ENCODE peak calls at places on chromosomes 2 and 18, in seven cellular contexts. One of them, this sample, is unnamed. For H3K27me3, the result is how much of the 10 kb centered on the place peaks cover.

GRCh38 chr2:227004482-227004881 is 159.5 kb downstream of the COL4A4 start:
- DNase-seq in hepatocyte: no peak
- DNase-seq in neural progenitor cell: no peak
- DNase-seq in PC-9: no peak
- DNase-seq in upper lobe of right lung: no peak
- DNase-seq in lower lobe of right lung: no peak
- DNase-seq in uterus: no peak
- DNase-seq in this sample: no peak

GRCh38 chr2:98477036-98477435 is 32.4 kb downstream of the INPP4A start:
- DNase-seq in lower lobe of right lung: no peak
- DNase-seq in uterus: no peak
- DNase-seq in hepatocyte: no peak
- DNase-seq in upper lobe of right lung: no peak
- DNase-seq in neural progenitor cell: no peak
- DNase-seq in PC-9: no peak
- DNase-seq in this sample: no peak

GRCh38 chr2:105344704-105345345 is 7.5 kb downstream of the C2orf49 start:
- DNase-seq in upper lobe of right lung: no peak
- DNase-seq in PC-9: peak
- DNase-seq in hepatocyte: peak
- DNase-seq in lower lobe of right lung: no peak
- DNase-seq in neural progenitor cell: peak
- DNase-seq in uterus: no peak
- DNase-seq in this sample: no peak

GRCh38 chr2:122144884-122145283 is 389.4 kb downstream of the TSN start:
- DNase-seq in hepatocyte: no peak
- DNase-seq in uterus: no peak
- DNase-seq in upper lobe of right lung: no peak
- DNase-seq in PC-9: no peak
- DNase-seq in lower lobe of right lung: no peak
- DNase-seq in neural progenitor cell: no peak
- DNase-seq in this sample: no peak

GRCh38 chr2:130381145-130381544 is 25.3 kb downstream of the PTPN18 start:
- DNase-seq in uterus: no peak
- DNase-seq in PC-9: no peak
- DNase-seq in upper lobe of right lung: no peak
- DNase-seq in lower lobe of right lung: no peak
- DNase-seq in neural progenitor cell: no peak
- DNase-seq in hepatocyte: no peak
- DNase-seq in this sample: no peak

GRCh38 chr2:235129856-235130255 is 178.0 kb downstream of the SH3BP4 start:
- DNase-seq in uterus: no peak
- DNase-seq in neural progenitor cell: no peak
- DNase-seq in hepatocyte: no peak
- DNase-seq in upper lobe of right lung: no peak
- DNase-seq in PC-9: no peak
- DNase-seq in lower lobe of right lung: no peak
- DNase-seq in this sample: no peak

GRCh38 chr2:239267411-239267941 is 133.3 kb downstream of the HDAC4 start:
- DNase-seq in neural progenitor cell: peak
- DNase-seq in hepatocyte: no peak
- DNase-seq in upper lobe of right lung: peak
- DNase-seq in PC-9: peak
- DNase-seq in uterus: peak
- DNase-seq in lower lobe of right lung: peak
- DNase-seq in this sample: peak

GRCh38 chr2:219041252-219041651 is at the start of gene CFAP65:
- DNase-seq in uterus: no peak
- DNase-seq in neural progenitor cell: peak
- DNase-seq in lower lobe of right lung: no peak
- DNase-seq in PC-9: no peak
- DNase-seq in upper lobe of right lung: no peak
- DNase-seq in hepatocyte: peak
- DNase-seq in this sample: no peak

GRCh38 chr2:70201831-70202230 is 11.0 kb upstream of the C2orf42 start:
- DNase-seq in hepatocyte: no peak
- DNase-seq in PC-9: no peak
- DNase-seq in lower lobe of right lung: no peak
- DNase-seq in upper lobe of right lung: no peak
- DNase-seq in neural progenitor cell: no peak
- DNase-seq in uterus: no peak
- DNase-seq in this sample: no peak

GRCh38 chr18:62329676-62330454 is 4.8 kb downstream of the TNFRSF11A start:
- DNase-seq in upper lobe of right lung: no peak
- DNase-seq in hepatocyte: peak
- DNase-seq in lower lobe of right lung: no peak
- DNase-seq in PC-9: no peak
- DNase-seq in neural progenitor cell: no peak
- DNase-seq in uterus: no peak
- DNase-seq in this sample: peak

GRCh38 chr2:218008060-218009040 is 5.6 kb upstream of the TNS1 start:
- DNase-seq in PC-9: no peak
- DNase-seq in lower lobe of right lung: no peak
- DNase-seq in uterus: no peak
- DNase-seq in hepatocyte: no peak
- DNase-seq in neural progenitor cell: no peak
- DNase-seq in upper lobe of right lung: no peak
- DNase-seq in this sample: no peak

GRCh38 chr2:130869441-130870160 is 32.9 kb downstream of the ARHGEF4 start:
- DNase-seq in PC-9: no peak
- DNase-seq in upper lobe of right lung: no peak
- DNase-seq in lower lobe of right lung: no peak
- DNase-seq in hepatocyte: no peak
- DNase-seq in uterus: no peak
- DNase-seq in neural progenitor cell: no peak
- DNase-seq in this sample: no peak

GRCh38 chr2:227759411-227760113 is 13.9 kb downstream of the SCYGR8 start:
- DNase-seq in upper lobe of right lung: no peak
- DNase-seq in PC-9: no peak
- DNase-seq in uterus: no peak
- DNase-seq in neural progenitor cell: peak
- DNase-seq in hepatocyte: no peak
- DNase-seq in lower lobe of right lung: no peak
- DNase-seq in this sample: no peak

GRCh38 chr2:229713371-229714079 is 830 bp downstream of the DNER start:
- DNase-seq in uterus: no peak
- DNase-seq in lower lobe of right lung: no peak
- DNase-seq in upper lobe of right lung: no peak
- DNase-seq in hepatocyte: peak
- DNase-seq in neural progenitor cell: peak
- DNase-seq in PC-9: no peak
- DNase-seq in this sample: no peak

GRCh38 chr2:233852056-233852455 is 2.3 kb downstream of the HJURP start:
- DNase-seq in upper lobe of right lung: no peak
- DNase-seq in uterus: no peak
- DNase-seq in hepatocyte: no peak
- DNase-seq in neural progenitor cell: no peak
- DNase-seq in PC-9: no peak
- DNase-seq in lower lobe of right lung: no peak
- DNase-seq in this sample: no peak

GRCh38 chr2:227761734-227762476 is 16.2 kb downstream of the SCYGR8 start:
- DNase-seq in upper lobe of right lung: no peak
- DNase-seq in neural progenitor cell: no peak
- DNase-seq in lower lobe of right lung: no peak
- DNase-seq in uterus: no peak
- DNase-seq in PC-9: no peak
- DNase-seq in hepatocyte: peak
- DNase-seq in this sample: peak

GRCh38 chr2:234495076-234495800 is 1.6 kb downstream of the ARL4C start:
- DNase-seq in uterus: no peak
- DNase-seq in hepatocyte: peak
- DNase-seq in neural progenitor cell: peak
- DNase-seq in PC-9: no peak
- DNase-seq in lower lobe of right lung: no peak
- DNase-seq in upper lobe of right lung: no peak
- DNase-seq in this sample: no peak

GRCh38 chr2:217970206-217970605 is 32.6 kb downstream of the TNS1 start:
- DNase-seq in hepatocyte: no peak
- DNase-seq in uterus: no peak
- DNase-seq in PC-9: no peak
- DNase-seq in neural progenitor cell: no peak
- DNase-seq in lower lobe of right lung: no peak
- DNase-seq in upper lobe of right lung: no peak
- DNase-seq in this sample: no peak

GRCh38 chr2:46657042-46657504 is 177.7 kb downstream of the TMEM247 start:
- DNase-seq in hepatocyte: peak
- DNase-seq in neural progenitor cell: peak
- DNase-seq in upper lobe of right lung: no peak
- DNase-seq in PC-9: no peak
- DNase-seq in uterus: peak
- DNase-seq in lower lobe of right lung: no peak
- DNase-seq in this sample: no peak

GRCh38 chr18:5543854-5544389 is at the start of gene EPB41L3:
- DNase-seq in uterus: peak
- DNase-seq in lower lobe of right lung: peak
- DNase-seq in hepatocyte: peak
- DNase-seq in upper lobe of right lung: peak
- DNase-seq in neural progenitor cell: peak
- DNase-seq in PC-9: no peak
- DNase-seq in this sample: no peak

GRCh38 chr2:2931676-2932075 is 445.9 kb downstream of the EIPR1 start:
- DNase-seq in hepatocyte: no peak
- DNase-seq in neural progenitor cell: no peak
- DNase-seq in uterus: no peak
- DNase-seq in PC-9: no peak
- DNase-seq in upper lobe of right lung: no peak
- DNase-seq in lower lobe of right lung: no peak
- DNase-seq in this sample: no peak

GRCh38 chr18:69399253-69399652 is 1.4 kb upstream of the DOK6 start:
- DNase-seq in neural progenitor cell: peak
- DNase-seq in PC-9: no peak
- DNase-seq in upper lobe of right lung: no peak
- DNase-seq in lower lobe of right lung: no peak
- DNase-seq in uterus: no peak
- DNase-seq in hepatocyte: no peak
- DNase-seq in this sample: no peak

GRCh38 chr2:128690431-128690830 is 371.8 kb upstream of the HS6ST1 start:
- DNase-seq in upper lobe of right lung: no peak
- DNase-seq in neural progenitor cell: no peak
- DNase-seq in uterus: no peak
- DNase-seq in lower lobe of right lung: no peak
- DNase-seq in hepatocyte: no peak
- DNase-seq in PC-9: no peak
- DNase-seq in this sample: no peak

DNA sequence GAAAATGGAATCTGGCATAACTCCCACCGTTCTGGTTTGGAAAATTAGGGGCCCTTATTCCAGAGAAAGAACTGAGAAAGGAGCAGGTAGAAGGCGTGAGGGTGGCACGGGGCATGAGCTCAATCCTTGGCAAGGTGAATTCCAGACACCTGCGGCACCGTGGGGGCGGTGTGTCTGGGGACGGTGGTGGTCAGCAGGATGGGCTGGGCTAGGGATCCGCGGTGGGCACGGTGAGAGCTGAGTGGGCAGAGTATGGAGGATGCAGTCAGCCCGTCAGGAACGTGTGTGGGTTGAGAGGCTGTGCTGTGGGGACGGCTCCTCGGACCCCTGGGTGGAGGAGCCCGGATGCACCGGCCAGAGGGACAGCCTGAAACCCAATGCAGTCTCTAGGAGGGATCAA is 61.1 kb downstream of the GNAL start:
- DNase-seq in uterus: no peak
- DNase-seq in neural progenitor cell: no peak
- DNase-seq in lower lobe of right lung: no peak
- DNase-seq in PC-9: no peak
- DNase-seq in hepatocyte: no peak
- DNase-seq in upper lobe of right lung: no peak
- DNase-seq in this sample: no peak
- H3K27me3 ChIP-seq in uterus: under half
- H3K27me3 ChIP-seq in neural progenitor cell: under half
- H3K27me3 ChIP-seq in lower lobe of right lung: half or more
- H3K27me3 ChIP-seq in PC-9: under half
- H3K27me3 ChIP-seq in hepatocyte: under half
- H3K27me3 ChIP-seq in upper lobe of right lung: under half
- H3K27me3 ChIP-seq in this sample: under half

GRCh38 chr18:500230-500555 is 308 bp downstream of the COLEC12 start:
- DNase-seq in PC-9: no peak
- DNase-seq in hepatocyte: peak
- DNase-seq in neural progenitor cell: peak
- DNase-seq in upper lobe of right lung: no peak
- DNase-seq in lower lobe of right lung: no peak
- DNase-seq in uterus: no peak
- DNase-seq in this sample: no peak
- H3K4me3 ChIP-seq in PC-9: no peak
- H3K4me3 ChIP-seq in hepatocyte: peak
- H3K4me3 ChIP-seq in neural progenitor cell: peak
- H3K4me3 ChIP-seq in upper lobe of right lung: peak
- H3K4me3 ChIP-seq in lower lobe of right lung: peak
- H3K4me3 ChIP-seq in uterus: peak
- H3K4me3 ChIP-seq in this sample: peak

GRCh38 chr2:120355867-120356266 is 9.9 kb downstream of the INHBB start:
- DNase-seq in lower lobe of right lung: no peak
- DNase-seq in neural progenitor cell: no peak
- DNase-seq in hepatocyte: no peak
- DNase-seq in uterus: no peak
- DNase-seq in upper lobe of right lung: no peak
- DNase-seq in PC-9: no peak
- DNase-seq in this sample: no peak
- H3K27me3 ChIP-seq in lower lobe of right lung: under half
- H3K27me3 ChIP-seq in neural progenitor cell: under half
- H3K27me3 ChIP-seq in hepatocyte: under half
- H3K27me3 ChIP-seq in uterus: under half
- H3K27me3 ChIP-seq in upper lobe of right lung: under half
- H3K27me3 ChIP-seq in PC-9: under half
- H3K27me3 ChIP-seq in this sample: under half

GRCh38 chr2:19708776-19709175 is 193.0 kb downstream of the TTC32 start:
- DNase-seq in uterus: no peak
- DNase-seq in lower lobe of right lung: no peak
- DNase-seq in upper lobe of right lung: no peak
- DNase-seq in hepatocyte: no peak
- DNase-seq in PC-9: no peak
- DNase-seq in neural progenitor cell: no peak
- DNase-seq in this sample: no peak

GRCh38 chr2:19709553-19709952 is 192.2 kb downstream of the TTC32 start:
- DNase-seq in upper lobe of right lung: no peak
- DNase-seq in neural progenitor cell: no peak
- DNase-seq in hepatocyte: no peak
- DNase-seq in uterus: no peak
- DNase-seq in PC-9: no peak
- DNase-seq in lower lobe of right lung: no peak
- DNase-seq in this sample: no peak

GRCh38 chr2:19712850-19713249 is 188.9 kb downstream of the TTC32 start:
- DNase-seq in lower lobe of right lung: no peak
- DNase-seq in hepatocyte: no peak
- DNase-seq in neural progenitor cell: no peak
- DNase-seq in PC-9: no peak
- DNase-seq in upper lobe of right lung: no peak
- DNase-seq in uterus: no peak
- DNase-seq in this sample: no peak

GRCh38 chr2:19711470-19712372 is 190.1 kb downstream of the TTC32 start:
- DNase-seq in uterus: peak
- DNase-seq in lower lobe of right lung: no peak
- DNase-seq in upper lobe of right lung: no peak
- DNase-seq in neural progenitor cell: peak
- DNase-seq in PC-9: peak
- DNase-seq in hepatocyte: peak
- DNase-seq in this sample: peak

DNA sequence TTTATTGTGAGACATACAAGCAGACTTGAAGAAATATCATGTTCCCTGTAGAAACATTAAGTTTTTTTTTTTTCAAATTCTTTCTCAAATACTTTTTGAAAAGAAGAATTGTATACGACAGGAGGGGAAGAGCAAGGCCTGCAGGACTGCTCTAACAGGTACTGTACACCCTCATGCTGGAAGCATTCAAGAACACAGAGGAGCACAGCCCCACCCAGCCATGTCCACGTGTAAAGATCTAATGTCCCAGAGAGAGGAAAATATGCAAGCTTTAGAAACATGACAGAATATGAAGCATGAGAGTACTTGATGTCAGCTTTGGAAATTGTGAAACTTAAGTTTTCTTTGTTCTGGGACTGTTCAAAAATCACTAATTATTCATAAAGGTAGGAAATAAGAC is 191.6 kb downstream of the TTC32 start:
- DNase-seq in PC-9: no peak
- DNase-seq in uterus: no peak
- DNase-seq in upper lobe of right lung: no peak
- DNase-seq in lower lobe of right lung: no peak
- DNase-seq in neural progenitor cell: no peak
- DNase-seq in hepatocyte: peak
- DNase-seq in this sample: no peak
- H3K4me3 ChIP-seq in PC-9: no peak
- H3K4me3 ChIP-seq in uterus: no peak
- H3K4me3 ChIP-seq in upper lobe of right lung: no peak
- H3K4me3 ChIP-seq in lower lobe of right lung: no peak
- H3K4me3 ChIP-seq in neural progenitor cell: no peak
- H3K4me3 ChIP-seq in hepatocyte: no peak
- H3K4me3 ChIP-seq in this sample: no peak